ENCODE peak calls at places on chromosomes 11 and 22, in four cellular contexts. One of them, this sample, is unnamed.

GRCh38 chr22:26174280-26174679 is 5.0 kb downstream of the SEZ6L start:
- DNase-seq in A549: peak
- DNase-seq in NB4: peak
- DNase-seq in HepG2: peak
- DNase-seq in this sample: no peak

GRCh38 chr11:12019337-12019736 is 10.9 kb upstream of the DKK3 start:
- DNase-seq in A549: no peak
- DNase-seq in HepG2: peak
- DNase-seq in NB4: no peak
- DNase-seq in this sample: no peak

GRCh38 chr11:134584706-134585445 is 172.8 kb upstream of the B3GAT1 start:
- DNase-seq in A549: no peak
- DNase-seq in NB4: peak
- DNase-seq in HepG2: no peak
- DNase-seq in this sample: no peak

GRCh38 chr11:113690619-113691569 is 15.2 kb downstream of the TMPRSS5 start:
- DNase-seq in A549: peak
- DNase-seq in NB4: peak
- DNase-seq in HepG2: peak
- DNase-seq in this sample: no peak

GRCh38 chr11:75562048-75562835 is at the start of gene SERPINH1:
- DNase-seq in NB4: peak
- DNase-seq in A549: peak
- DNase-seq in HepG2: peak
- DNase-seq in this sample: peak

GRCh38 chr11:57646756-57647303 is 2.9 kb downstream of the YPEL4 start:
- DNase-seq in HepG2: no peak
- DNase-seq in A549: no peak
- DNase-seq in NB4: no peak
- DNase-seq in this sample: no peak

GRCh38 chr11:101516546-101516945 is 67.3 kb downstream of the TRPC6 start:
- DNase-seq in NB4: no peak
- DNase-seq in HepG2: no peak
- DNase-seq in A549: no peak
- DNase-seq in this sample: no peak

GRCh38 chr11:45560153-45560934 is 105.1 kb downstream of the CHST1 start:
- DNase-seq in NB4: no peak
- DNase-seq in A549: no peak
- DNase-seq in HepG2: no peak
- DNase-seq in this sample: no peak

GRCh38 chr11:107957109-107957588 is 28.9 kb downstream of the RAB39A start:
- DNase-seq in HepG2: no peak
- DNase-seq in NB4: no peak
- DNase-seq in A549: no peak
- DNase-seq in this sample: peak

GRCh38 chr11:62689421-62690183 is at the start of gene LRRN4CL:
- DNase-seq in A549: no peak
- DNase-seq in HepG2: no peak
- DNase-seq in NB4: no peak
- DNase-seq in this sample: peak

GRCh38 chr22:40401532-40401931 is 31.1 kb downstream of the SGSM3 start:
- DNase-seq in A549: no peak
- DNase-seq in NB4: peak
- DNase-seq in HepG2: no peak
- DNase-seq in this sample: no peak

GRCh38 chr11:79205786-79206185 is 235.0 kb downstream of the TENM4 start:
- DNase-seq in HepG2: no peak
- DNase-seq in A549: no peak
- DNase-seq in NB4: no peak
- DNase-seq in this sample: peak

GRCh38 chr22:40334060-40334459 is 12.2 kb upstream of the ADSL start:
- DNase-seq in A549: no peak
- DNase-seq in HepG2: no peak
- DNase-seq in NB4: no peak
- DNase-seq in this sample: no peak

GRCh38 chr11:100434821-100435641 is 252.1 kb upstream of the ARHGAP42 start:
- DNase-seq in HepG2: no peak
- DNase-seq in A549: no peak
- DNase-seq in NB4: no peak
- DNase-seq in this sample: no peak

GRCh38 chr22:23888615-23889401 is 5.4 kb upstream of the MIF start:
- DNase-seq in NB4: peak
- DNase-seq in A549: peak
- DNase-seq in HepG2: peak
- DNase-seq in this sample: no peak

GRCh38 chr22:27719535-27720227 is 81.9 kb downstream of the MN1 start:
- DNase-seq in A549: no peak
- DNase-seq in HepG2: peak
- DNase-seq in NB4: peak
- DNase-seq in this sample: peak

GRCh38 chr11:10654211-10655150 is 39.1 kb downstream of the IRAG1 start:
- DNase-seq in NB4: peak
- DNase-seq in HepG2: peak
- DNase-seq in A549: peak
- DNase-seq in this sample: no peak

GRCh38 chr11:60345489-60345888 is 18.4 kb downstream of the MS4A6E start:
- DNase-seq in A549: no peak
- DNase-seq in NB4: peak
- DNase-seq in HepG2: peak
- DNase-seq in this sample: no peak

GRCh38 chr11:74709175-74709574 is 22.1 kb downstream of the CHRDL2 start:
- DNase-seq in NB4: no peak
- DNase-seq in A549: no peak
- DNase-seq in HepG2: no peak
- DNase-seq in this sample: no peak

GRCh38 chr22:22487059-22487458 is 21.5 kb downstream of the ZNF280B start:
- DNase-seq in NB4: no peak
- DNase-seq in HepG2: no peak
- DNase-seq in A549: no peak
- DNase-seq in this sample: no peak

GRCh38 chr11:68904458-68904847 is 762 bp downstream of the IGHMBP2 start:
- DNase-seq in NB4: peak
- DNase-seq in A549: no peak
- DNase-seq in HepG2: no peak
- DNase-seq in this sample: no peak

GRCh38 chr22:40635008-40635939 is 1.2 kb downstream of the MRTFA start:
- DNase-seq in NB4: no peak
- DNase-seq in A549: no peak
- DNase-seq in HepG2: no peak
- DNase-seq in this sample: no peak

GRCh38 chr11:128632151-128632791 is 44.9 kb upstream of the ETS1 start:
- DNase-seq in HepG2: peak
- DNase-seq in NB4: peak
- DNase-seq in A549: no peak
- DNase-seq in this sample: no peak

GRCh38 chr11:22930816-22931594 is 70.7 kb upstream of the CCDC179 start:
- DNase-seq in HepG2: no peak
- DNase-seq in A549: no peak
- DNase-seq in NB4: no peak
- DNase-seq in this sample: no peak

GRCh38 chr11:46388619-46389449 is 2.7 kb downstream of the CHRM4 start:
- DNase-seq in NB4: no peak
- DNase-seq in HepG2: no peak
- DNase-seq in A549: no peak
- DNase-seq in this sample: no peak

GRCh38 chr11:8063319-8063718 is 17.7 kb upstream of the TUB start:
- DNase-seq in A549: no peak
- DNase-seq in NB4: no peak
- DNase-seq in HepG2: no peak
- DNase-seq in this sample: peak

GRCh38 chr11:74520316-74520715 is 26.8 kb upstream of the LIPT2 start:
- DNase-seq in A549: no peak
- DNase-seq in HepG2: no peak
- DNase-seq in NB4: no peak
- DNase-seq in this sample: no peak

GRCh38 chr11:66278396-66279091 is 569 bp downstream of the CNIH2 start:
- DNase-seq in HepG2: no peak
- DNase-seq in A549: no peak
- DNase-seq in NB4: peak
- DNase-seq in this sample: no peak
- TF ChIP-seq POLR2A in HepG2: no peak
- TF ChIP-seq POLR2A in A549: no peak
- TF ChIP-seq POLR2A in NB4: no peak
- TF ChIP-seq POLR2A in this sample: no peak

DNA sequence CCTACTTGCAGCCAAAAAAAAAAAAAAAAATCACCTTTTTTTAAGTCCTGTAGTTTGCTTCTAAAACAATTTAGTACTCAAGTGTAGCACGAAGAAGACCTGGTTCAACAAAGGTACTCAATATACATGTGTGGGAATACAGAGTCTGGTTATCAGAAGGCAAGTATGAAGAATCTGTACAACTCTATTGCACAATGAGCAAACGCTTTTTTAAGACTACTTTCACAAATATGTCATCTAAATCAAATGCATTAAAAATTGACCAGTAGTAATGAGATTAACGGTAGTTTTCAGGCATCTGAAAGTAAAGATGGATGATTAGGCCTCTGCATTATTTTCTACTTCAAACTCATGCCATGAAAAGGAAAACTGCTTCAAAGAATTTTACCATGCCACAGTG is 9.5 kb downstream of the CHORDC1 start:
- DNase-seq in NB4: no peak
- DNase-seq in A549: no peak
- DNase-seq in HepG2: no peak
- DNase-seq in this sample: no peak
- H3K4me3 ChIP-seq in NB4: no peak
- H3K4me3 ChIP-seq in A549: no peak
- H3K4me3 ChIP-seq in HepG2: no peak
- H3K4me3 ChIP-seq in this sample: no peak

GRCh38 chr22:37051629-37052385 is at the start of gene KCTD17:
- DNase-seq in NB4: peak
- DNase-seq in HepG2: no peak
- DNase-seq in A549: peak
- DNase-seq in this sample: peak
- TF ChIP-seq POLR2A in NB4: no peak
- TF ChIP-seq POLR2A in HepG2: no peak
- TF ChIP-seq POLR2A in A549: peak
- TF ChIP-seq POLR2A in this sample: no peak

GRCh38 chr11:77842451-77843121 is 21.6 kb downstream of the AAMDC start:
- DNase-seq in HepG2: no peak
- DNase-seq in A549: no peak
- DNase-seq in NB4: no peak
- DNase-seq in this sample: no peak
- H3K4me3 ChIP-seq in HepG2: no peak
- H3K4me3 ChIP-seq in A549: no peak
- H3K4me3 ChIP-seq in NB4: no peak
- H3K4me3 ChIP-seq in this sample: no peak

DNA sequence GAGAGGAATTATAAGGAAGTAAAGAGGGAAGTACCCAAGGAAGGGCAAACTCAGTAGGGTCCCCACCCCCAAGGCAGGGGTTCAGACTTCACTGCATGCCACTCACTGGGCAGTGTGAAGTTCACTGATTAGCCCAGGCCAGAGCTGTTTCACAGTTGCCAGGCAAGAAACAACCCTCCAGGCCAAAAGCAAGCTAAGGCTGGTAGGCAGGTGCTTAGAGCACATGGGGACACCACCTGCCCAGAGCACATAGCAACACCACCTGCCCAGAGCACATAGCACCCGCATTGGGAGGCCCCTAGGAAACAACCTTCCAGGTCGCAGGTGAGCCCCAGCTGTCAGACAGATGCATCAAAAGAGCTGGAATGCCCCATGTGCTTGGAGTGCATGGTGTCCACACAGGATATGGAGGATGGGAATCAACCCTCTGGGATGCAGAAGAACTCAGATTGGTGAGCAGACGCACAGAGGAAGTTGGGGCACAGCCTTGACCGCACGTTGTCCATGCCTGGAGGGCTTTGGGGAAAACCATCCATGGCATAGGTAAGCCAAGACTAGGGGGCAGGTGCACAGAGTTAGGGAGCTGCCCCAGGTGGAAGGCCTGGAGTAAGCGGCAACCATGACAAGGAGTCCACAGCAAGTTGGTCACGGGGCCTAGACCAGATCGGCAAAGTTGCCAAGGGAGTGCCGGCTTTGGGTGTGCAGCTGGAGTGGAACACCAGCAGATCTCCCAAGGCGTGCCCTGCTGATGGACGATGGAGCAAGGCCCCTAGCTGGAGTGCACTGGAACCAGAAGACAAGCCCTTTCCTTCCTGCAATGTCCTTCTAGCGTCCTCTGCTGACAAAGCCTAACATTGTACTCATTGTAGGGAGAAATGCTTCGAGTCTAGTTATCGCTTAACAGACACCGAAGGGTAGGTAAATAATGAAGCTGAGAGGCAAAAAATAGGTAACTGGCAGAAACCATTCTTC is 7.8 kb upstream of the TMEM216 start:
- DNase-seq in NB4: peak
- DNase-seq in HepG2: peak
- DNase-seq in A549: no peak
- DNase-seq in this sample: no peak
- TF ChIP-seq POLR2A in NB4: no peak
- TF ChIP-seq POLR2A in HepG2: no peak
- TF ChIP-seq POLR2A in A549: no peak
- TF ChIP-seq POLR2A in this sample: no peak

GRCh38 chr11:117315285-117316196 is 515 bp downstream of the BACE1 start:
- DNase-seq in A549: no peak
- DNase-seq in NB4: no peak
- DNase-seq in HepG2: no peak
- DNase-seq in this sample: no peak
- H3K4me3 ChIP-seq in A549: peak
- H3K4me3 ChIP-seq in NB4: peak
- H3K4me3 ChIP-seq in HepG2: peak
- H3K4me3 ChIP-seq in this sample: peak

GRCh38 chr11:32136654-32137053 is 45.8 kb downstream of the RCN1 start:
- DNase-seq in NB4: no peak
- DNase-seq in A549: no peak
- DNase-seq in HepG2: no peak
- DNase-seq in this sample: no peak
- TF ChIP-seq POLR2A in NB4: no peak
- TF ChIP-seq POLR2A in A549: no peak
- TF ChIP-seq POLR2A in HepG2: no peak
- TF ChIP-seq POLR2A in this sample: no peak

GRCh38 chr11:117799634-117800033 is 2.6 kb upstream of the DSCAML1 start:
- DNase-seq in NB4: no peak
- DNase-seq in HepG2: no peak
- DNase-seq in A549: no peak
- DNase-seq in this sample: no peak
- H3K4me3 ChIP-seq in NB4: no peak
- H3K4me3 ChIP-seq in HepG2: no peak
- H3K4me3 ChIP-seq in A549: no peak
- H3K4me3 ChIP-seq in this sample: no peak

GRCh38 chr11:111354601-111354891 is 24.5 kb downstream of the POU2AF1 start:
- DNase-seq in A549: no peak
- DNase-seq in NB4: no peak
- DNase-seq in HepG2: no peak
- DNase-seq in this sample: no peak

GRCh38 chr11:111352235-111352746 is 26.8 kb downstream of the POU2AF1 start:
- DNase-seq in A549: no peak
- DNase-seq in NB4: no peak
- DNase-seq in HepG2: no peak
- DNase-seq in this sample: peak

GRCh38 chr11:111351374-111352081 is 27.5 kb downstream of the POU2AF1 start:
- DNase-seq in NB4: no peak
- DNase-seq in A549: no peak
- DNase-seq in HepG2: no peak
- DNase-seq in this sample: peak

GRCh38 chr11:111353776-111354600 is 25.1 kb downstream of the POU2AF1 start:
- DNase-seq in A549: no peak
- DNase-seq in NB4: no peak
- DNase-seq in HepG2: no peak
- DNase-seq in this sample: peak

GRCh38 chr11:111352935-111353695 is 26.0 kb downstream of the POU2AF1 start:
- DNase-seq in HepG2: no peak
- DNase-seq in NB4: no peak
- DNase-seq in A549: no peak
- DNase-seq in this sample: no peak
- TF ChIP-seq POLR2A in HepG2: no peak
- TF ChIP-seq POLR2A in NB4: no peak
- TF ChIP-seq POLR2A in A549: no peak
- TF ChIP-seq POLR2A in this sample: no peak

This sample was measured in lower leg skin.